ENCODE peak calls at places on chromosomes 11 and 22, in ten cellular contexts. D, R, N, B, E, H, G, Z, O and F are unnamed samples.
A peak's percentile ranks its signal among the peaks of the same experiment; 100 is the strongest.

GRCh38 chr11:124978316-124978715 is 24.3 kb downstream of the CCDC15 start:
- DNase-seq in E (no peak), N (no peak), D (no peak), H (no peak), B (no peak), O (no peak), Z (no peak), R (no peak), G (no peak), F (no peak)

GRCh38 chr11:44351006-44351660 is 41.2 kb upstream of the ALX4 start:
- DNase-seq in R (no peak), G (no peak), Z (no peak), D (peak; percentile 35), N (no peak), O (no peak), E (no peak), H (no peak), B (no peak), F (no peak)

GRCh38 chr11:102268985-102269470 is 48.3 kb upstream of the BIRC3 start:
- DNase-seq in Z (no peak), O (no peak), H (peak; percentile 59), N (no peak), G (peak; percentile 29), D (no peak), R (no peak), E (no peak), B (no peak), F (no peak)

GRCh38 chr11:73299751-73300150 is 8.3 kb upstream of the ARHGEF17 start:
- DNase-seq in N (no peak), E (no peak), H (no peak), B (no peak), Z (no peak), O (no peak), R (no peak), G (no peak), D (no peak), F (no peak)

GRCh38 chr11:36628765-36629199 is 30.7 kb upstream of the RAG2 start:
- DNase-seq in N (no peak), Z (no peak), E (no peak), R (no peak), O (no peak), B (peak; percentile 10), D (no peak), H (no peak), G (no peak), F (no peak)

GRCh38 chr11:2779981-2780849 is 80.4 kb upstream of the KCNQ1OT1 start:
- DNase-seq in H (peak; percentile 39), E (no peak), D (no peak), Z (no peak), O (peak; percentile 12), G (no peak), N (no peak), B (no peak), R (peak; percentile 20), F (no peak)

GRCh38 chr22:40679249-40679963 is at the start of gene MCHR1:
- DNase-seq in R (no peak), Z (no peak), O (no peak), N (no peak), D (no peak), E (peak; percentile 14), B (peak; percentile 46), G (no peak), H (peak; percentile 68), F (no peak)

GRCh38 chr11:20032127-20032526 is 128.1 kb downstream of the DBX1 start:
- DNase-seq in H (no peak), N (no peak), G (no peak), D (no peak), O (no peak), E (no peak), R (no peak), Z (no peak), B (no peak), F (no peak)

GRCh38 chr22:25012743-25013142 is 60.2 kb downstream of the KIAA1671 start:
- DNase-seq in E (no peak), Z (no peak), H (peak; percentile 90), O (no peak), B (no peak), D (no peak), R (no peak), G (no peak), N (no peak), F (no peak)

GRCh38 chr11:76795285-76795935 is 12.3 kb downstream of the TSKU start:
- DNase-seq in D (no peak), R (no peak), O (no peak), E (no peak), N (no peak), G (no peak), H (peak; percentile 41), B (no peak), Z (no peak), F (no peak)

GRCh38 chr22:46457502-46458488 is 79.6 kb downstream of the CELSR1 start:
- DNase-seq in O (no peak), D (no peak), Z (no peak), B (peak; percentile 41), R (no peak), E (peak; percentile 64), H (no peak), G (no peak), N (no peak), F (peak; percentile 19)

GRCh38 chr11:106461148-106461547 is 383.7 kb downstream of the AASDHPPT start:
- DNase-seq in R (no peak), N (no peak), O (no peak), E (no peak), G (no peak), D (no peak), H (no peak), B (no peak), Z (no peak), F (no peak)

GRCh38 chr11:106461839-106462545 is 384.5 kb downstream of the AASDHPPT start:
- DNase-seq in R (no peak), O (peak; percentile 22), H (no peak), Z (no peak), E (no peak), B (peak; percentile 8), G (no peak), D (no peak), N (no peak), F (no peak)

GRCh38 chr11:106464728-106465127 is 387.3 kb downstream of the AASDHPPT start:
- DNase-seq in O (no peak), E (no peak), D (no peak), Z (no peak), H (no peak), R (no peak), N (no peak), B (no peak), G (peak; percentile 76), F (no peak)

GRCh38 chr11:106463154-106463553 is 385.7 kb downstream of the AASDHPPT start:
- DNase-seq in E (no peak), O (no peak), H (no peak), R (no peak), G (no peak), B (peak; percentile 33), D (no peak), Z (no peak), N (no peak), F (no peak)

DNA sequence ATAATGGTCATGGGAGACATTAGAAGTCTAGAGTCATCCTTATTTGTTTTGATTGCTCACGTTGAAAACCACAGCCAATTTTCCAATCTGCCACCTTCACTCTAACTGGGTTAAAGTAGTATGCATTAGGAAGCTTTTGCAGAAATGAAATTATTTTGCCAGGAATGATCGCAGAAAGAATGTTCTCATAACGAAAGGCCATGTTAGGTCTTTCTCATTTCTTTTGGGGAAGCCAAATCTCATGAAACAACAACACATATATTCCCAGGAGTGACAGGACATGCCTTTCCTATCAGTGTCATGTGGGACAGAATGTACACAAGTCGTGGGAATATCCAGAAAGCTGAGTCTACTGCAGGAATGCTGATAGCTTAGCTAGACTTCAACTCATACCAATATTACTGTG is 386.3 kb downstream of the AASDHPPT start:
- DNase-seq in G (peak; percentile 66), E (peak; percentile 65), H (no peak), O (peak; percentile 72), R (no peak), N (no peak), B (no peak), D (no peak), Z (no peak), F (no peak)
- H3K4me1 ChIP-seq in G (peaks cover 60% of the 10 kb centered on the region), E (peaks cover 13% of the 10 kb centered on the region), H (peaks cover 21% of the 10 kb centered on the region), O (peaks cover 9% of the 10 kb centered on the region), R (no peaks in the 10 kb centered on the region), N (no peaks in the 10 kb centered on the region), B (peaks cover 54% of the 10 kb centered on the region), D (no peaks in the 10 kb centered on the region), Z (no peaks in the 10 kb centered on the region), F (peaks cover 53% of the 10 kb centered on the region)

GRCh38 chr11:69002743-69003231 is 10.3 kb downstream of the MRGPRF start:
- DNase-seq in R (peak; percentile 15), B (no peak), D (no peak), Z (no peak), N (no peak), H (peak; percentile 42), G (no peak), O (no peak), E (no peak), F (no peak)
- H3K9ac ChIP-seq in R (no peak overlapping the region), B (no peak overlapping the region), D (no peak overlapping the region), Z (no peak overlapping the region), N (no peak overlapping the region), H (no peak overlapping the region), G (no peak overlapping the region), O (no peak overlapping the region), E (no peak overlapping the region), F (peak overlapping the region; percentile 4)

DNA sequence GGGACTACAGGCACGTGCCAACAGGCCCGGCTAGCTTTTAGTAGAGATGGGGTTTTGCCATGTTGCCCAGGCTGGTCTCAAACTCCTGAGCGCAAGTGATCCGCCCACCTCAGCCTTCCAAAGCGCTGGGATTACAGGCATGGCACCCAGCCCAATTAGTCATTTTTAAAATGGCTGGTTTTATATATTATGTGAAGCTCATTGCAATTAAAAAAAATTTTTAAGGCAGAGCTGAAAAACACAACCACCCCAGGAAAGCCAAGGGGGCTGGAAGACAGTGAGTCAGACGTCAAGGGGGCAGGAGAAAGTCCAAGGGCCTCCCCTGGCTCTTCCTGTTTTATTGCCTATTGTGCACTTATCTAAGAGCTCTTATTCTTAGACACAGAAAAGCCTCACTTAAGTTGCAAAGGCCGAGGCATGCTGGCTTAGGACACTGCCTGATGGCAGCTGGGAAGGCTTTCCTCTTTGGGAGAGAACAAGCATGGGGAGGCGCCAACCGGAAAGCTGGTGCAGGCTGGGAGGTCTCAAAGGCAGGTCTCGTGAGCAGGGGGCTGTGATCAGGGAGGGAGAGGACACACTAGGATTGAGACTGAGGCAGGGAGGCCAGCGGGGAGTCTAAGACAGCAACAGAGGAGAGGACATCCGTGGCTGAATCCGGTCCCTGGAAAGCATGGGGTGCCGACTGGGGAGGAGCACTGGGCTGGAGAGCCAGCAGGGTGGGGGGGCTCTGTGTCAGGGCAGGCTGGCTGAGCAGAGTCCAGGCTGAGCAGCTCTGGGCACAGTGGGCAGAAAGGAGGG is 11.1 kb upstream of the OSM start:
- DNase-seq in N (no peak), O (peak; percentile 73), H (no peak), G (peak; percentile 41), Z (no peak), D (no peak), R (peak; percentile 64), B (peak; percentile 48), E (peak; percentile 80), F (peak; percentile 17)
- H3K4me1 ChIP-seq in N (peaks cover 5% of the 10 kb centered on the region), O (peaks cover 2% of the 10 kb centered on the region), H (no peaks in the 10 kb centered on the region), G (peaks cover 6% of the 10 kb centered on the region), Z (no peaks in the 10 kb centered on the region), D (no peaks in the 10 kb centered on the region), R (no peaks in the 10 kb centered on the region), B (peaks cover 7% of the 10 kb centered on the region), E (peaks cover 10% of the 10 kb centered on the region), F (peaks cover 32% of the 10 kb centered on the region)

DNA sequence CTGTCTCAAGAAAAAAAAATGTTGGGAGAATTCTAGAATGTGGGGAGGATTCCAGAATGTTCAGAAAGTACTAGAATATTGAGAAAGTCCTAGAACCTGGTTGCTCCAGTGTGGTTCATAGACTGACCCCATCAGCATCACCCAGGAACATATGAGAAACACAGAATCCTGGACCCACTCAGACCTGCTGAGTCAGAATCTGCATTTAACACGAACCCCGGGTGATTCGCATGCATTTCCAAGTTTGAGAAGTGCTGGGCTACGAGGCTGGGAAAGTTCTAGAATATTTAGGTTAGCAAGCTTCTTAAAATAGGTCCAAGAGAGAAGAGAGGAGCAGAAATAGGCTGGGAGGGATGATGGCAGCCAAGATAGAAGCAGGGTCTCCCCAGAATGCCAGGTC is 6.4 kb downstream of the C1QTNF6 start:
- DNase-seq in Z (no peak), E (no peak), D (no peak), N (no peak), O (no peak), B (no peak), R (no peak), H (no peak), G (no peak), F (no peak)
- H3K9ac ChIP-seq in Z (no peak overlapping the region), E (no peak overlapping the region), D (no peak overlapping the region), N (no peak overlapping the region), O (no peak overlapping the region), B (no peak overlapping the region), R (no peak overlapping the region), H (no peak overlapping the region), G (no peak overlapping the region), F (no peak overlapping the region)